ENCODE peak calls at places on chromosome 5, in four cellular contexts. A, I, K and F are unnamed samples.

GRCh38 chr5:83494666-83495065 is 23.1 kb downstream of the VCAN start:
- DNase-seq in A (no peak), I (no peak), K (no peak), F (no peak)

GRCh38 chr5:6328173-6328572 is 50.2 kb downstream of the MED10 start:
- DNase-seq in A (no peak), I (peak), K (no peak), F (peak)

GRCh38 chr5:150317048-150318003 is 14.6 kb upstream of the ARSI start:
- DNase-seq in A (no peak), I (peak), K (no peak), F (no peak)

GRCh38 chr5:45262061-45262590 is 434.1 kb downstream of the HCN1 start:
- DNase-seq in A (no peak), I (no peak), K (no peak), F (no peak)

GRCh38 chr5:17000296-17000939 is 64.3 kb upstream of the MYO10 start:
- DNase-seq in A (no peak), I (peak), K (no peak), F (no peak)

GRCh38 chr5:150342583-150342982 is 14.9 kb upstream of the TCOF1 start:
- DNase-seq in A (no peak), I (no peak), K (no peak), F (no peak)

GRCh38 chr5:175517824-175518450 is 39.6 kb downstream of the SFXN1 start:
- DNase-seq in A (no peak), I (peak), K (no peak), F (no peak)

GRCh38 chr5:40916213-40916612 is 6.9 kb downstream of the C7 start:
- DNase-seq in A (no peak), I (no peak), K (no peak), F (no peak)

GRCh38 chr5:121105921-121106320 is 641.8 kb downstream of the PRR16 start:
- DNase-seq in A (no peak), I (no peak), K (no peak), F (no peak)

GRCh38 chr5:13946111-13946510 is 1.6 kb upstream of the DNAH5 start:
- DNase-seq in A (no peak), I (peak), K (no peak), F (no peak)

GRCh38 chr5:1161832-1162229 is 39.6 kb upstream of the SLC6A19 start:
- DNase-seq in A (peak), I (no peak), K (peak), F (peak)

GRCh38 chr5:78328585-78329173 is 31.7 kb upstream of the SCAMP1 start:
- DNase-seq in A (no peak), I (peak), K (no peak), F (no peak)

GRCh38 chr5:592158-592557 is 20.0 kb upstream of the CEP72 start:
- DNase-seq in A (no peak), I (no peak), K (peak), F (peak)

GRCh38 chr5:1017691-1018455 is 9.3 kb downstream of the NKD2 start:
- DNase-seq in A (no peak), I (no peak), K (no peak), F (no peak)

DNA sequence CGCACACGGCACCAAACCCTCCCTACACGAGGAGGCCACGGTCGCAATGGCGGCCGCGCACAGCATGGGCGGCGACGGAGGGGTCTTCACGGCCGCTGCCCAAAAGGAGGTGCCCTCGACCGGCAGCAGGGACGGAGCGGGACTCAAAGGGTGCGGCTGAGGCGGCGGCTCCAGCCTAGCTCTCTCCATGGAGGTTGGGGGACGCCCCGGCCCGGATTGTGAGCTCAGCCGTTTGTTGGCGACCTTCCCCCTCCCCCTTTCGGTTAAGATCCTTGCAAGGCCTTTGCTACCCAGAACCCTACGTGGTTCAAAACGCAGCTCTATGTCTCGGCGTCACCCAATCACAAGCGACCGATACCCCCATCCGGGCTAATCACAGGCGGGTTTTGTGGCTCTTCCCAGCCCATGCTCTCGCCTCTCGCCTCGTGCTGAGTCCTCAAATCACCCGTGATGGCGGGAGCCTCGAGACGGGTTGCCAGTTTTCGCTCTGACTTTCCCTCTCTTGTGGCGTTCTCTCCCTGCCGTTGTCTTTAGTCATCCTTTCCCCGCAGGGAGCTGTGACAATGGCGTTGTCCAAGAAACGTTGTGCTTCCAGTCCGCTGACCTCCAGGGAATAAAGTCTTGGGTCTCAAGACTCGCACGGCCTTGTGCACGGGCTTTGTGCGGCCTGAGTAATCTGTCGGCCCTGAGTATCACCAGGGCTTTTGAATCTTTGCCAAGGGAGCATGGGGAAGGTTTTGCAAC is 19.5 kb downstream of the C5orf52 start:
- DNase-seq in A (no peak), I (no peak), K (no peak), F (no peak)
- H3K4me3 ChIP-seq in A (no peak), I (no peak), K (no peak), F (no peak)

GRCh38 chr5:73176250-73176649 is 3.3 kb downstream of the TMEM174 start:
- DNase-seq in A (no peak), I (no peak), K (no peak), F (no peak)

GRCh38 chr5:73172893-73173292 is at the start of gene TMEM174:
- DNase-seq in A (no peak), I (no peak), K (no peak), F (no peak)

GRCh38 chr5:73174100-73174815 is 1.3 kb downstream of the TMEM174 start:
- DNase-seq in A (no peak), I (no peak), K (no peak), F (no peak)

GRCh38 chr5:73171495-73171894 is 1.5 kb upstream of the TMEM174 start:
- DNase-seq in A (no peak), I (no peak), K (no peak), F (no peak)

GRCh38 chr5:73170522-73170921 is 2.5 kb upstream of the TMEM174 start:
- DNase-seq in A (peak), I (peak), K (no peak), F (no peak)
- TF ChIP-seq CTCF in A (peak), I (peak), K (peak), F (no peak)

GRCh38 chr5:119301947-119302346 is 53.9 kb upstream of the TNFAIP8 start:
- DNase-seq in A (no peak), I (peak), K (no peak), F (no peak)

GRCh38 chr5:119302916-119303897 is 52.6 kb upstream of the TNFAIP8 start:
- DNase-seq in A (no peak), I (peak), K (no peak), F (no peak)

GRCh38 chr5:119301210-119301609 is 54.6 kb upstream of the TNFAIP8 start:
- DNase-seq in A (no peak), I (no peak), K (no peak), F (no peak)

GRCh38 chr5:119304439-119304838 is 51.4 kb upstream of the TNFAIP8 start:
- DNase-seq in A (no peak), I (peak), K (no peak), F (no peak)

DNA sequence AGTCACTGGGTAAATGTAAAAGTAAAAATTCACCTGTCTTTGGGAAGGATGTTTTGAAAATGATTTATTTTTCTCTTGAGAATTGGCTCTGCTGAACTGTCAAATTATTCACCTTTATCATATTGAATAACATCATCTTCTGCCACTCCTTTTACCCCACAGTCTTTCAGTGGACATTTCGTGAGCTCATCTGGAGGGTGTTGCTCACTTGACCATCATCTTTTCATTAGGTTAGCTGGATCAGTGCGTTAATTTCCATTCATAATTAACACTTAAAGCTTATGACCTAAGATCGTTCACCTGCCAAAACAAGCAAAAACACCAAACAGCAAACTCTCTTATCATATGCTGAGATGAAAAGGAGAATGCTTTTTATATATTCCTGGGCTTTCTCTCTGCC is 53.4 kb upstream of the TNFAIP8 start:
- DNase-seq in A (no peak), I (no peak), K (no peak), F (no peak)
- H3K4me3 ChIP-seq in A (no peak), I (no peak), K (no peak), F (no peak)

DNA sequence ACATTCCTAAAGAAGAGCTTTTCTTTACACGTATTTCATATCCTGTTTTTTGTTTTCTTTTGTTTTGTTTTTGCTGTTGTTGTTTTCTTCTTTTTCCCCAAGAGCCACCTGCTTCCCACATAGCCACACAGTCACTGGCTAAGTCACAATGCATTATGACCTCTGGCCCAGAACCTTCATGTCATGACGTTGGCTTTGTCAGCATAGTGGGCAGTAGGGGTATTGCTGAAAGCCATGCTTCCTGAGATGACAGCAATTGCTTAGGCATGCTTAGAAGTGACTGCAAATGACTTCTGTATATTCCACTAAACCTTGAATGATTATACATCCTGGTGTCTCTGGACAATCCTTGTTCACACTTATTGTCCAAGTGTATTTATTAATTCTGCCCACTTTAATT is 375.8 kb downstream of the TAF11L14 start:
- DNase-seq in A (no peak), I (no peak), K (no peak), F (no peak)
- TF ChIP-seq CTCF in A (no peak), I (no peak), K (no peak), F (no peak)

GRCh38 chr5:36090033-36090432 is 23.4 kb upstream of the UGT3A2 start:
- DNase-seq in A (no peak), I (peak), K (no peak), F (no peak)
- H3K4me3 ChIP-seq in A (no peak), I (no peak), K (no peak), F (no peak)

GRCh38 chr5:63931841-63932240 is 30.4 kb downstream of the HTR1A start:
- DNase-seq in A (no peak), I (no peak), K (no peak), F (no peak)
- TF ChIP-seq CTCF in A (no peak), I (no peak), K (no peak), F (no peak)

GRCh38 chr5:148910216-148910615 is 83.8 kb downstream of the ADRB2 start:
- DNase-seq in A (no peak), I (no peak), K (no peak), F (no peak)

GRCh38 chr5:148911386-148911785 is 85.0 kb downstream of the ADRB2 start:
- DNase-seq in A (no peak), I (no peak), K (no peak), F (no peak)

GRCh38 chr5:148910686-148911361 is 84.4 kb downstream of the ADRB2 start:
- DNase-seq in A (peak), I (peak), K (peak), F (no peak)

GRCh38 chr5:148909001-148909400 is 82.6 kb downstream of the ADRB2 start:
- DNase-seq in A (no peak), I (peak), K (no peak), F (no peak)

GRCh38 chr5:148909766-148910165 is 83.4 kb downstream of the ADRB2 start:
- DNase-seq in A (peak), I (no peak), K (no peak), F (no peak)
- H3K4me3 ChIP-seq in A (no peak), I (no peak), K (no peak), F (no peak)

DNA sequence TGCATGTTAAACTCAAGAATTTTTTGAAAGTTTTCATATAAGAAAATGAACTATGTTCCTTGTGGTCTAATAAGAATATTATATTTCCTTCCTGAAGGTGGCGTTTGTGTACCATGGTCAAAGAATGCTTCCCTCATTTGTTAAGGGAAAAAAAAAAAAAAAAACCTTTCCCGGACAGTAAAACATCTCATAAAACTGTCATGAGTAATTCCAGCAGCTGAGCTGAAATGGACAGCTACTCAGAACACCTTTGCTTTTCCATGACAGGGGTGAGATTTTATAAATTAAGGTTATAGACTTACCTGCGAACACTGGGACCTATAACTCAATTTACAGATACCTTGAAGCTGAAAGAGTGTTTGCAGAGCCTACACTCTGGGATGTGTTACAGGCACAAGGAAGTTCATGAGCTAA is 113.2 kb upstream of the RANBP3L start:
- DNase-seq in A (no peak), I (peak), K (no peak), F (no peak)
- TF ChIP-seq CTCF in A (no peak), I (peak), K (peak), F (no peak)

GRCh38 chr5:172234031-172234430 is 40.1 kb downstream of the EFCAB9 start:
- DNase-seq in A (no peak), I (no peak), K (no peak), F (no peak)
- H3K4me3 ChIP-seq in A (no peak), I (no peak), K (no peak), F (no peak)

DNA sequence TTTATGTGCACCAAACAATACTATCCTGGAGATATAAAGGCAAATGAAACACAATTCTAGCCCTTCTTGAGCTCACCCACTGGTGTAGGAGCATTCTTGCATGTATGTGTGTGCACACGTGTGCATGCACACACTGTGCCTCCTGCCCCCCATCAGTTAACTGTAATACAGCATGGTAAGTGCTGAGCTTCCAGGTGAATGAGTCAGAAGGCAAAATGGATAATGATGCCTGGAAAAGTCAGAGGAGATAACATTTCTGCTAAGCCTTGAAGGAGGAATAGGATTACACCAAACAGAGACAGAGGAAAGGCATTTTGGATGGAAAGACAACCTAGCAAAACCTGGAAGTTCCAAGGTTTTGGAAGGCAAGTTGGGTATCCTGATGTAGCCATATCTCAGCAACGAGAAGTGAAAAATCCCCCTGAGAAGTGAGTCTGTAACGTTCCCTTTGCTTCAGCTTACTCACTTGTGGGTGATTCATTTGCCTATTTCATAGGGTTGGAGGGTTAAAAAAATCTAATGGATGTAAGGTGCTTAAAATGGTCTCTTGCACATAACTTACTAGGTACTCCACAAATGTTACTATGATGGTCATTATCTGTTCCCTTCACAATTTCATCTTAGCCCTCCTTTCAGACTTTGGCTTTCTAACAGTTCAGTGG is 101.4 kb upstream of the STC2 start:
- DNase-seq in A (no peak), I (peak), K (no peak), F (no peak)
- TF ChIP-seq CTCF in A (no peak), I (no peak), K (no peak), F (no peak)